ENCODE peak calls at places on chromosome 19, in five cellular contexts. L is K562, M is H1, Z is SK-N-SH, O is HepG2. D is an unnamed sample.

GRCh38 chr19:4009990-4010807 is 2.7 kb downstream of the PIAS4 start:
- DNase-seq in Z (peak), L (no peak), M (no peak), O (no peak), D (no peak)

GRCh38 chr19:10404888-10405808 is 1.8 kb upstream of the CDC37 start:
- DNase-seq in O (no peak), L (no peak), M (no peak), Z (peak), D (no peak)

GRCh38 chr19:1027953-1028902 is 1.8 kb downstream of the CNN2 start:
- DNase-seq in Z (peak), L (peak), M (no peak), O (peak), D (peak)

GRCh38 chr19:35995655-35995993 is 636 bp downstream of the SDHAF1 start:
- DNase-seq in O (peak), M (no peak), Z (peak), L (peak), D (peak)

GRCh38 chr19:3983936-3984583 is 1.2 kb downstream of the EEF2 start:
- DNase-seq in Z (peak), M (no peak), L (no peak), O (no peak), D (peak)

GRCh38 chr19:10467104-10467706 is 36.0 kb downstream of the KEAP1 start:
- DNase-seq in M (no peak), Z (peak), L (no peak), O (no peak), D (no peak)

GRCh38 chr19:1715540-1715939 is 37.8 kb upstream of the ONECUT3 start:
- DNase-seq in Z (peak), L (no peak), O (no peak), M (no peak), D (no peak)

GRCh38 chr19:51469162-51469561 is 9.2 kb upstream of the CEACAM18 start:
- DNase-seq in L (peak), M (no peak), O (no peak), Z (no peak), D (peak)

GRCh38 chr19:58388175-58388526 is 1.1 kb downstream of the RPS5 start:
- DNase-seq in L (no peak), O (no peak), Z (no peak), M (no peak), D (no peak)

GRCh38 chr19:42284066-42284501 is 15.0 kb downstream of the CIC start:
- DNase-seq in L (peak), O (no peak), M (no peak), Z (peak), D (no peak)

GRCh38 chr19:42284641-42285341 is 15.7 kb downstream of the CIC start:
- DNase-seq in O (no peak), L (peak), Z (no peak), M (no peak), D (peak)

GRCh38 chr19:42282810-42283247 is 13.8 kb downstream of the CIC start:
- DNase-seq in Z (no peak), O (no peak), L (peak), M (no peak), D (no peak)

GRCh38 chr19:42282036-42282762 is 13.1 kb downstream of the CIC start:
- DNase-seq in M (no peak), L (peak), O (no peak), Z (no peak), D (no peak)

GRCh38 chr19:42283248-42284065 is 14.4 kb downstream of the CIC start:
- DNase-seq in L (peak), Z (peak), O (peak), M (no peak), D (peak)
- TF ChIP-seq CTCF in L (no peak), Z (no peak), O (peak), M (no peak), D (no peak)

DNA sequence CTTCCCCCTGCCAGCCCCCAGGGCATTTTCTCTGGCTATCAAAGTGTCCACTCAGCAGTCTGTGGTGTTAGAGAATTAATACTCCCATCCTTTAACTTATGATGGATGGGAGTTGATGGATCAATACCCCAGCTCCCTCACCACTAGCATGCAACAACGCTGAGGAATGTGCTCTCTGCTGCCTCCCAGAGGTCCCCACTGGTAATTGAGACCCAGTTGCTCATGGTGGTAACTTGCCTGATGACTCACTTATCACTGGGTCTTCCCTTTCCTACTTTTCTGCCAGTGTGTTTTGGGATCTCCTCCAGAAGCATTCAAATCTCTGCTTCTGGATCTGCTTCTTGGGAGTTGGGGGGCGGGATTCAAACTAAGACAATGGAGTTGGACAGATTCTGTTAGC is 20.3 kb upstream of the CACNA1A start:
- DNase-seq in M (peak), O (no peak), L (peak), Z (no peak), D (peak)
- TF ChIP-seq GABPA in M (no peak), O (no peak), L (no peak), Z (no peak), D (no peak)

GRCh38 chr19:45508681-45508930 is 1.3 kb downstream of the VASP start:
- DNase-seq in Z (peak), L (no peak), O (no peak), M (no peak), D (no peak)

GRCh38 chr19:45507864-45508680 is 793 bp downstream of the VASP start:
- DNase-seq in O (no peak), M (no peak), L (peak), Z (no peak), D (no peak)

GRCh38 chr19:45509692-45510015 is 2.4 kb downstream of the VASP start:
- DNase-seq in L (no peak), Z (no peak), O (no peak), M (no peak), D (no peak)

GRCh38 chr19:45506991-45507863 is at the start of gene VASP:
- DNase-seq in O (peak), Z (peak), L (peak), M (no peak), D (peak)

DNA sequence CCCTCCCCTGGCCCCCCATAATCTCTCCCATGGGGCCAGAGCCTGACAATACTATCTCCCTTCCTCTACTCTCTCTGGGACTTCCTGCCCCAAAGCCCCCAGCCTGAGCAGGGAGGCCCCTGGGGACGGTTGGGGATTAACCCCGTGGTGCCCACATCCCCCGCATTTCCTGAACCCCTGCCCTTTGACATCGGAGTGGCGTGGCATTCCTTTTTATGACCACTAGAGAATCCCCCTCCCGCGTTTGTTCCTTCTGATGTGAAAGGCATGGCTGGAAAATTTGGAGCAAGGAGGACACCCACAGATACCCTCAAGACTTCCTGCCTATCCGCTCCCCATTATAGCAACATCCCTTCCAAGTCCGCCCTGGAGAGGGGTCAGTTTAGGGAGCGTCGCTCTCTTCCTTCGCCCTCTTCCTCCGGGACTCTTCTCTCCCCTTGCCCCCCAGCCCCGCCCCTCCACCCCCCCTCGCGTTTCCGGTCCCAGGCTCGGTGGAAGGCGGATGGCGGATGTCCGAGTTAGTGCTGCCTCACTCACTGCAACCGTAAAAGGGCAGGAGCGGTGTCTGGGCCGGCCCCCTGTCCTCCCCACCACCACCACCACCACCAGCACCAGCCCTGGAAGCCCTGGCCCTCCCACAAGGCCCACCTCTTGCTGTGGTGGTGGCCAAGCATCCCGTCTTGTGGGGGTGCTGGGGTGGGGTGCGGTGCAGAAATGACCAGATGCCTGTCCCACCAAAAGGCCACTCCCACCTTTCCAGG is 1.8 kb downstream of the VASP start:
- DNase-seq in M (no peak), O (peak), L (peak), Z (peak), D (peak)
- TF ChIP-seq CTCF in M (no peak), O (no peak), L (no peak), Z (no peak), D (no peak)

DNA sequence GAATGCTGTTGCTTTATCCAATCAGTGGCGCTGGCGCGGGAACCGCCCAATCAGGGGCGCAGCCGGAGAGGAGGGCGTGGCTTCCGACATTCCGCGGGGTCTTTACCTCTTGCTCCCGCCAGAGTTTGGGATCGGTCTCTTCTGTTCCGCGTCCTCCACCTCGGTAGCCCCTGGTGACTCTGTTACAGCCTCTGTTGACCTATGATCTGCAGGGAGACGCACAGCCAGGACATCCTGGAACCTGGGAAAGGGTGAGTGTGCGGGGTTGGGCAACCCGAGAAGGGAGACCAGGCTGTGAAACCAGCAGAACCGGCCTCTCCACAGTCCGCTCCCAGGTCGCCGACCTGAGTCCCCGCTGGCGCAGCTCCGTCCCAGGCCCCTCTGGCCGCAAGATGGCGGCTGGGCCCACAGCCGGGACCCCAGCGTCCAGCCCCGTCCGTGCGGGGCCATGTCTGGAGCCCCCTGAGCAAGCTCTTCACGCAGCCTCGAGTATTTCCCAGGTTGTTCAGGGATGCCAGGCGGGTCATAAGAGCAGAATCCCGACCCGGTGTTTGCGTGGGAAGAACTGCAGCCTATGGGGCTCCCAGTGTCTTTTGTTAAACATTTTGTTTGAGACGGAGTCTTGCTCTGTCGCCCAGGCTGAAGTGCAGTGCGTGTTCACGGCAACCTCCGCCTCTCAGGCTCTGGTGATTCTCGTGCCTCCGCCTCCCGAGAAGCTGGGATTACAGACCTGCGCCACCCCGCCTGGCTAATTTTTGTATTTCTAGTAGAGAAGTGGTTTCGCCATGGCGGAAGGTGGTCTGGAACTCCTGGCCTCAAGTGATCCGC is 4.4 kb upstream of the ZNF681 start:
- DNase-seq in Z (peak), L (peak), O (no peak), M (peak), D (no peak)
- TF ChIP-seq GABPA in Z (no peak), L (no peak), O (no peak), M (no peak), D (no peak)

GRCh38 chr19:6453951-6454565 is 5.5 kb downstream of the SLC25A23 start:
- DNase-seq in O (no peak), M (no peak), Z (no peak), L (peak), D (no peak)
- TF ChIP-seq CTCF in O (no peak), M (no peak), Z (no peak), L (no peak), D (no peak)

GRCh38 chr19:39275578-39275977 is 7.4 kb downstream of the IFNL2 start:
- DNase-seq in Z (no peak), M (no peak), L (no peak), O (no peak), D (no peak)
- TF ChIP-seq GABPA in Z (no peak), M (no peak), L (no peak), O (no peak), D (no peak)

D was measured in HL-60.